ENCODE peak calls at places on chromosomes 12 and 14, in seven cellular contexts. A is H9, W is IMR-90, L is mesenchymal stem cell, U is H1, Y is trophoblast cell, M is mesendoderm. I is an unnamed sample.

GRCh38 chr14:73945159-73945670 is 4.7 kb downstream of the FAM161B start:
- DNase-seq in U (no peak), A (no peak), W (no peak), M (no peak), L (no peak), Y (no peak), I (no peak)

GRCh38 chr14:26522985-26523384 is 74.8 kb downstream of the NOVA1 start:
- DNase-seq in W (peak), L (peak), M (no peak), Y (no peak), U (no peak), A (no peak), I (no peak)

GRCh38 chr12:70666364-70666763 is 29.1 kb upstream of the PTPRB start:
- DNase-seq in U (no peak), A (no peak), W (no peak), M (no peak), L (no peak), Y (no peak), I (no peak)

GRCh38 chr12:3698218-3698974 is 54.5 kb downstream of the CRACR2A start:
- DNase-seq in M (no peak), W (peak), U (no peak), L (peak), A (no peak), Y (no peak), I (no peak)

GRCh38 chr12:54052745-54053624 is 650 bp upstream of the HOXC4 start:
- DNase-seq in A (peak), M (peak), W (no peak), Y (no peak), L (peak), U (no peak), I (no peak)

GRCh38 chr12:69553626-69554248 is 31.5 kb upstream of the CCT2 start:
- DNase-seq in M (no peak), L (peak), U (no peak), A (no peak), Y (peak), W (peak), I (no peak)

GRCh38 chr12:127052491-127053232 is 1214.3 kb upstream of the TMEM132C start:
- DNase-seq in M (no peak), Y (no peak), A (no peak), W (peak), L (no peak), U (no peak), I (no peak)

GRCh38 chr14:26180221-26180620 is 417.6 kb downstream of the NOVA1 start:
- DNase-seq in L (no peak), U (no peak), M (no peak), Y (no peak), A (no peak), W (no peak), I (no peak)

GRCh38 chr12:57498143-57498524 is 10.3 kb downstream of the MARS1 start:
- DNase-seq in U (no peak), W (no peak), M (peak), Y (no peak), A (peak), L (no peak), I (no peak)

GRCh38 chr14:50836515-50836914 is 5.6 kb upstream of the NIN start:
- DNase-seq in L (peak), W (peak), M (no peak), U (no peak), A (no peak), Y (peak), I (no peak)
- H2BK5ac ChIP-seq in L (no peak), W (peak), M (no peak), U (no peak), A (no peak), Y (no peak), I (no peak)

GRCh38 chr12:121996050-121996944 is 25.4 kb upstream of the BCL7A start:
- DNase-seq in L (peak), U (no peak), A (no peak), W (peak), Y (no peak), M (peak), I (no peak)
- H2BK5ac ChIP-seq in L (no peak), U (no peak), A (no peak), W (peak), Y (no peak), M (no peak), I (no peak)

DNA sequence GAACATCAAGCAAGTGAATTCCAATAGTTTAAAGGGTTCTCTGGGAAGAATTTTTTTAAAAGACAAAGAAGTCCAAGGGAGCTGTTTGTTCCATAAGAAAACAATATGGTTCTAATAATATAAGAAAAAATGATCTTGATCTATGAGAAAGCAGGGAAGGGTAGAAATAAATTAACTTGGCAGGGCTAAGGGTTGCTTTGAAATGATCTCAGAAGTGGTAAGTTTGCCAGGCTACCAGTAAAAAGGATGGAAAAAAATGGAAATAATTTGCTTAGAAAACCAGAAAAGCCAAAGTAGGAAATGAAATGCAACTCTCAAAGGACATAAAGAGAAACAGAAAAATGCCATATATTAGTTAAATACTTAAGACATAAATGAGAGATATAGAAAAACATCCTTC is 41.7 kb upstream of the EMP1 start:
- DNase-seq in W (no peak), Y (no peak), A (no peak), M (no peak), U (no peak), L (no peak), I (no peak)
- H2BK5ac ChIP-seq in W (no peak), Y (no peak), A (no peak), M (no peak), U (no peak), L (no peak), I (no peak)

DNA sequence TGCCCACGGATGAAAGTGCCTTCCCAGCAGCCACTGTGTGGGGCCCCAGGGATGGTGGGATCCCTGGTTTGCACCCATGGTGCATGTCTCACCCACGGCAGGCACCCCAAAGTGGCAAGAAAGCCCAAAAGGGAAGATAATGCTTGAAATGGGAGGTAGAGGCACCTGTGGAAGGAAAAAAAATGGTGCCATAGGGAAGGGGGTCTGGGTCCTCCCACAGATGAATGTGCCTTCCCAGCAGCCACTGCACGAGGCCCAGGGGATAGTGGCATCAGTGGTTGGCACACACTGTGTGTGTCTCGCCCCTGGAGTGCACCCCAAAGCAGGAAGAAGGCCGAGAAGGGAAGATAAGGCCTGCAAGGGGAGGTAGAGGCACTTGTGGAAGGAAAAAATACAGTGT is 264.2 kb downstream of the ALG10 start:
- DNase-seq in Y (no peak), A (peak), L (no peak), W (no peak), M (no peak), U (no peak), I (no peak)
- H2BK5ac ChIP-seq in Y (no peak), A (no peak), L (no peak), W (no peak), M (no peak), U (no peak), I (no peak)

GRCh38 chr12:112980491-112981158 is 2.3 kb downstream of the OAS2 start:
- DNase-seq in M (no peak), A (no peak), L (no peak), U (no peak), Y (no peak), W (no peak), I (no peak)
- H2BK5ac ChIP-seq in M (no peak), A (no peak), L (no peak), U (no peak), Y (no peak), W (no peak), I (no peak)

GRCh38 chr14:33734387-33734786 is 216.5 kb downstream of the EGLN3 start:
- DNase-seq in A (no peak), W (no peak), M (no peak), L (peak), U (no peak), Y (no peak), I (no peak)
- H2BK5ac ChIP-seq in A (no peak), W (no peak), M (no peak), L (no peak), U (no peak), Y (no peak), I (no peak)

DNA sequence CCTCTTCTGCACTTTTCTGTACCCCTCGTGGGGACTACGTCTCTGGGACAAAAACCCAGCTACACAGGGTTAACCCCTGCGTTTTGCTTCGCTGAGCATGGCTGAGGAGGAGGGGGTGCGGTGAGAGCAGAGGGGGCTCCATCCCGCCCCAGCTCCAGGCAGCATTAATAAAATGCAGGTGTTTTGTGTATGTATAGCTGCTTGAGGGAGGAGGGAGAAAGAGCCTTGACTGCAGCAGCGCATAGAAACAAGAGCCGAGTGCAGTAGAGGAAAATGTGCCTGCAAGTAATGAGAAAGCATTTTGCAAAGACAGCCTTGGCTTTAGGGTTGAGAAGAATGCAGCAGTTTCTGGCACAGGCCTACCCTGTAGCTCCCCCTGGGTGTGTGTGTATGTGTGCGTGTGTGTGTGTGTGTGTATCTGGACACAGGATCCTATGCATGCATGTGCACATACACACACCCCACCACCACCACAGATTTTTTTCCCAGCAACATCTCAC is 103.9 kb downstream of the ZFP36L1 start:
- DNase-seq in A (no peak), M (no peak), W (peak), Y (no peak), U (no peak), L (peak), I (peak)
- H2BK5ac ChIP-seq in A (no peak), M (no peak), W (peak), Y (peak), U (no peak), L (peak), I (no peak)